ENCODE peak calls at places on chromosomes 16 and 17, in eight cellular contexts. One of them, this sample, is unnamed.
A peak's percentile ranks its signal among the peaks of the same experiment; 100 is the strongest.

GRCh38 chr16:55280622-55281021 is 43.4 kb upstream of the IRX6 start:
- DNase-seq in A673: peak; percentile 13
- DNase-seq in neural crest cell: no peak
- DNase-seq in AG09319: no peak
- DNase-seq in stimulated activated CD8-positive, alpha-beta memory T cell treated with anti-CD3 and anti-CD28 coated beads, Interleukin-15, amount 100 ng/mL, for 24 hours: no peak
- DNase-seq in activated T-helper 9 cell treated with anti-CD3 and anti-CD28 coated beads, Interleukin-2, amount 50 U/mL, for 16 hours: no peak
- DNase-seq in T follicular helper cell: no peak
- DNase-seq in NCI-H1436: no peak
- DNase-seq in this sample: no peak

GRCh38 chr16:1309888-1310831 is 724 bp downstream of the UBE2I start:
- DNase-seq in A673: no peak
- DNase-seq in NCI-H1436: no peak
- DNase-seq in AG09319: no peak
- DNase-seq in stimulated activated CD8-positive, alpha-beta memory T cell treated with anti-CD3 and anti-CD28 coated beads, Interleukin-15, amount 100 ng/mL, for 24 hours: peak; percentile 30
- DNase-seq in activated T-helper 9 cell treated with anti-CD3 and anti-CD28 coated beads, Interleukin-2, amount 50 U/mL, for 16 hours: peak; percentile 50
- DNase-seq in neural crest cell: no peak
- DNase-seq in T follicular helper cell: peak; percentile 42
- DNase-seq in this sample: peak; percentile 65

GRCh38 chr16:49526966-49527365 is 153.4 kb downstream of the C16orf78 start:
- DNase-seq in T follicular helper cell: no peak
- DNase-seq in stimulated activated CD8-positive, alpha-beta memory T cell treated with anti-CD3 and anti-CD28 coated beads, Interleukin-15, amount 100 ng/mL, for 24 hours: no peak
- DNase-seq in A673: no peak
- DNase-seq in AG09319: no peak
- DNase-seq in activated T-helper 9 cell treated with anti-CD3 and anti-CD28 coated beads, Interleukin-2, amount 50 U/mL, for 16 hours: no peak
- DNase-seq in neural crest cell: no peak
- DNase-seq in NCI-H1436: no peak
- DNase-seq in this sample: no peak

GRCh38 chr17:62791235-62792121 is 16.6 kb downstream of the MARCHF10 start:
- DNase-seq in T follicular helper cell: no peak
- DNase-seq in NCI-H1436: no peak
- DNase-seq in AG09319: peak; percentile 65
- DNase-seq in stimulated activated CD8-positive, alpha-beta memory T cell treated with anti-CD3 and anti-CD28 coated beads, Interleukin-15, amount 100 ng/mL, for 24 hours: no peak
- DNase-seq in A673: no peak
- DNase-seq in neural crest cell: no peak
- DNase-seq in activated T-helper 9 cell treated with anti-CD3 and anti-CD28 coated beads, Interleukin-2, amount 50 U/mL, for 16 hours: no peak
- DNase-seq in this sample: peak; percentile 94

GRCh38 chr17:55527520-55528118 is 16.4 kb upstream of the SMIM36 start:
- DNase-seq in AG09319: peak; percentile 40
- DNase-seq in A673: peak; percentile 79
- DNase-seq in stimulated activated CD8-positive, alpha-beta memory T cell treated with anti-CD3 and anti-CD28 coated beads, Interleukin-15, amount 100 ng/mL, for 24 hours: no peak
- DNase-seq in neural crest cell: peak; percentile 25
- DNase-seq in T follicular helper cell: no peak
- DNase-seq in activated T-helper 9 cell treated with anti-CD3 and anti-CD28 coated beads, Interleukin-2, amount 50 U/mL, for 16 hours: no peak
- DNase-seq in NCI-H1436: no peak
- DNase-seq in this sample: peak; percentile 68

GRCh38 chr17:45149037-45149668 is 878 bp downstream of the HEXIM1 start:
- DNase-seq in AG09319: no peak
- DNase-seq in A673: peak; percentile 73
- DNase-seq in activated T-helper 9 cell treated with anti-CD3 and anti-CD28 coated beads, Interleukin-2, amount 50 U/mL, for 16 hours: peak; percentile 67
- DNase-seq in stimulated activated CD8-positive, alpha-beta memory T cell treated with anti-CD3 and anti-CD28 coated beads, Interleukin-15, amount 100 ng/mL, for 24 hours: no peak
- DNase-seq in NCI-H1436: peak; percentile 70
- DNase-seq in T follicular helper cell: peak; percentile 61
- DNase-seq in neural crest cell: peak; percentile 78
- DNase-seq in this sample: peak; percentile 71

GRCh38 chr16:86515420-86515779 is 5.1 kb downstream of the FOXF1 start:
- DNase-seq in A673: no peak
- DNase-seq in T follicular helper cell: no peak
- DNase-seq in activated T-helper 9 cell treated with anti-CD3 and anti-CD28 coated beads, Interleukin-2, amount 50 U/mL, for 16 hours: no peak
- DNase-seq in stimulated activated CD8-positive, alpha-beta memory T cell treated with anti-CD3 and anti-CD28 coated beads, Interleukin-15, amount 100 ng/mL, for 24 hours: no peak
- DNase-seq in neural crest cell: no peak
- DNase-seq in AG09319: no peak
- DNase-seq in NCI-H1436: no peak
- DNase-seq in this sample: peak; percentile 43

GRCh38 chr16:68416057-68417046 is 32.0 kb downstream of the SMPD3 start:
- DNase-seq in A673: no peak
- DNase-seq in neural crest cell: no peak
- DNase-seq in NCI-H1436: peak; percentile 27
- DNase-seq in AG09319: no peak
- DNase-seq in T follicular helper cell: no peak
- DNase-seq in activated T-helper 9 cell treated with anti-CD3 and anti-CD28 coated beads, Interleukin-2, amount 50 U/mL, for 16 hours: no peak
- DNase-seq in stimulated activated CD8-positive, alpha-beta memory T cell treated with anti-CD3 and anti-CD28 coated beads, Interleukin-15, amount 100 ng/mL, for 24 hours: no peak
- DNase-seq in this sample: no peak

GRCh38 chr16:67546761-67547422 is 15.4 kb upstream of the CTCF start:
- DNase-seq in stimulated activated CD8-positive, alpha-beta memory T cell treated with anti-CD3 and anti-CD28 coated beads, Interleukin-15, amount 100 ng/mL, for 24 hours: no peak
- DNase-seq in NCI-H1436: peak; percentile 82
- DNase-seq in T follicular helper cell: peak; percentile 60
- DNase-seq in AG09319: no peak
- DNase-seq in A673: peak; percentile 84
- DNase-seq in activated T-helper 9 cell treated with anti-CD3 and anti-CD28 coated beads, Interleukin-2, amount 50 U/mL, for 16 hours: peak; percentile 64
- DNase-seq in neural crest cell: peak; percentile 79
- DNase-seq in this sample: peak; percentile 54

GRCh38 chr17:28193241-28193640 is 125.8 kb upstream of the TMEM97 start:
- DNase-seq in stimulated activated CD8-positive, alpha-beta memory T cell treated with anti-CD3 and anti-CD28 coated beads, Interleukin-15, amount 100 ng/mL, for 24 hours: no peak
- DNase-seq in neural crest cell: no peak
- DNase-seq in NCI-H1436: no peak
- DNase-seq in activated T-helper 9 cell treated with anti-CD3 and anti-CD28 coated beads, Interleukin-2, amount 50 U/mL, for 16 hours: no peak
- DNase-seq in A673: no peak
- DNase-seq in T follicular helper cell: no peak
- DNase-seq in AG09319: no peak
- DNase-seq in this sample: no peak

GRCh38 chr17:76196675-76197074 is 43.6 kb downstream of the RNF157 start:
- DNase-seq in NCI-H1436: no peak
- DNase-seq in T follicular helper cell: no peak
- DNase-seq in A673: no peak
- DNase-seq in stimulated activated CD8-positive, alpha-beta memory T cell treated with anti-CD3 and anti-CD28 coated beads, Interleukin-15, amount 100 ng/mL, for 24 hours: no peak
- DNase-seq in activated T-helper 9 cell treated with anti-CD3 and anti-CD28 coated beads, Interleukin-2, amount 50 U/mL, for 16 hours: no peak
- DNase-seq in AG09319: peak; percentile 14
- DNase-seq in neural crest cell: no peak
- DNase-seq in this sample: peak; percentile 65

GRCh38 chr17:3019761-3020160 is 43.6 kb downstream of the OR1D5 start:
- DNase-seq in neural crest cell: no peak
- DNase-seq in stimulated activated CD8-positive, alpha-beta memory T cell treated with anti-CD3 and anti-CD28 coated beads, Interleukin-15, amount 100 ng/mL, for 24 hours: no peak
- DNase-seq in NCI-H1436: no peak
- DNase-seq in A673: no peak
- DNase-seq in AG09319: no peak
- DNase-seq in T follicular helper cell: no peak
- DNase-seq in activated T-helper 9 cell treated with anti-CD3 and anti-CD28 coated beads, Interleukin-2, amount 50 U/mL, for 16 hours: no peak
- DNase-seq in this sample: no peak

GRCh38 chr16:3469736-3470135 is 25.6 kb downstream of the C16orf90 start:
- DNase-seq in stimulated activated CD8-positive, alpha-beta memory T cell treated with anti-CD3 and anti-CD28 coated beads, Interleukin-15, amount 100 ng/mL, for 24 hours: no peak
- DNase-seq in neural crest cell: no peak
- DNase-seq in activated T-helper 9 cell treated with anti-CD3 and anti-CD28 coated beads, Interleukin-2, amount 50 U/mL, for 16 hours: no peak
- DNase-seq in NCI-H1436: no peak
- DNase-seq in A673: no peak
- DNase-seq in T follicular helper cell: no peak
- DNase-seq in AG09319: no peak
- DNase-seq in this sample: no peak

GRCh38 chr17:57629886-57630285 is 115.2 kb downstream of the CCDC182 start:
- DNase-seq in T follicular helper cell: no peak
- DNase-seq in stimulated activated CD8-positive, alpha-beta memory T cell treated with anti-CD3 and anti-CD28 coated beads, Interleukin-15, amount 100 ng/mL, for 24 hours: no peak
- DNase-seq in A673: no peak
- DNase-seq in AG09319: no peak
- DNase-seq in activated T-helper 9 cell treated with anti-CD3 and anti-CD28 coated beads, Interleukin-2, amount 50 U/mL, for 16 hours: no peak
- DNase-seq in NCI-H1436: no peak
- DNase-seq in neural crest cell: no peak
- DNase-seq in this sample: no peak

GRCh38 chr16:67731071-67731810 is 12.1 kb upstream of the GFOD2 start:
- DNase-seq in NCI-H1436: no peak
- DNase-seq in A673: no peak
- DNase-seq in AG09319: no peak
- DNase-seq in stimulated activated CD8-positive, alpha-beta memory T cell treated with anti-CD3 and anti-CD28 coated beads, Interleukin-15, amount 100 ng/mL, for 24 hours: no peak
- DNase-seq in activated T-helper 9 cell treated with anti-CD3 and anti-CD28 coated beads, Interleukin-2, amount 50 U/mL, for 16 hours: no peak
- DNase-seq in T follicular helper cell: no peak
- DNase-seq in neural crest cell: no peak
- DNase-seq in this sample: no peak

GRCh38 chr17:2869604-2870003 is 73.4 kb downstream of the RAP1GAP2 start:
- DNase-seq in AG09319: no peak
- DNase-seq in stimulated activated CD8-positive, alpha-beta memory T cell treated with anti-CD3 and anti-CD28 coated beads, Interleukin-15, amount 100 ng/mL, for 24 hours: no peak
- DNase-seq in NCI-H1436: no peak
- DNase-seq in A673: no peak
- DNase-seq in T follicular helper cell: no peak
- DNase-seq in activated T-helper 9 cell treated with anti-CD3 and anti-CD28 coated beads, Interleukin-2, amount 50 U/mL, for 16 hours: no peak
- DNase-seq in neural crest cell: no peak
- DNase-seq in this sample: no peak

GRCh38 chr16:12637002-12637401 is 166.7 kb downstream of the CPPED1 start:
- DNase-seq in AG09319: no peak
- DNase-seq in T follicular helper cell: no peak
- DNase-seq in neural crest cell: no peak
- DNase-seq in NCI-H1436: no peak
- DNase-seq in stimulated activated CD8-positive, alpha-beta memory T cell treated with anti-CD3 and anti-CD28 coated beads, Interleukin-15, amount 100 ng/mL, for 24 hours: no peak
- DNase-seq in A673: no peak
- DNase-seq in activated T-helper 9 cell treated with anti-CD3 and anti-CD28 coated beads, Interleukin-2, amount 50 U/mL, for 16 hours: no peak
- DNase-seq in this sample: no peak

GRCh38 chr16:5036228-5037156 is 2.8 kb upstream of the NAGPA start:
- DNase-seq in activated T-helper 9 cell treated with anti-CD3 and anti-CD28 coated beads, Interleukin-2, amount 50 U/mL, for 16 hours: no peak
- DNase-seq in A673: no peak
- DNase-seq in AG09319: no peak
- DNase-seq in neural crest cell: no peak
- DNase-seq in stimulated activated CD8-positive, alpha-beta memory T cell treated with anti-CD3 and anti-CD28 coated beads, Interleukin-15, amount 100 ng/mL, for 24 hours: no peak
- DNase-seq in T follicular helper cell: no peak
- DNase-seq in NCI-H1436: no peak
- DNase-seq in this sample: no peak

GRCh38 chr17:83183951-83184506 is 104.6 kb downstream of the METRNL start:
- DNase-seq in activated T-helper 9 cell treated with anti-CD3 and anti-CD28 coated beads, Interleukin-2, amount 50 U/mL, for 16 hours: no peak
- DNase-seq in stimulated activated CD8-positive, alpha-beta memory T cell treated with anti-CD3 and anti-CD28 coated beads, Interleukin-15, amount 100 ng/mL, for 24 hours: no peak
- DNase-seq in AG09319: no peak
- DNase-seq in NCI-H1436: no peak
- DNase-seq in T follicular helper cell: no peak
- DNase-seq in neural crest cell: no peak
- DNase-seq in A673: no peak
- DNase-seq in this sample: no peak

GRCh38 chr16:81164958-81165357 is 68.8 kb upstream of the GCSH start:
- DNase-seq in NCI-H1436: no peak
- DNase-seq in A673: no peak
- DNase-seq in neural crest cell: no peak
- DNase-seq in T follicular helper cell: no peak
- DNase-seq in stimulated activated CD8-positive, alpha-beta memory T cell treated with anti-CD3 and anti-CD28 coated beads, Interleukin-15, amount 100 ng/mL, for 24 hours: no peak
- DNase-seq in AG09319: no peak
- DNase-seq in activated T-helper 9 cell treated with anti-CD3 and anti-CD28 coated beads, Interleukin-2, amount 50 U/mL, for 16 hours: no peak
- DNase-seq in this sample: no peak

This sample was measured in amniotic epithelial cell.